ENCODE peak calls at places on chromosomes 5 and 9, in nine cellular contexts. One of them, this sample, is unnamed.

GRCh38 chr5:59620535-59621212 is 272.9 kb downstream of the PDE4D start:
- DNase-seq in endodermal cell: no peak
- DNase-seq in endothelial cell of umbilical vein: no peak
- DNase-seq in cardiac fibroblast: no peak
- DNase-seq in fibroblast of pulmonary artery: peak
- DNase-seq in spleen: no peak
- DNase-seq in NB4: no peak
- DNase-seq in left ventricle myocardium inferior: no peak
- DNase-seq in AG04450: no peak
- DNase-seq in this sample: peak

GRCh38 chr5:58680503-58680902 is 97.6 kb downstream of the RAB3C start:
- DNase-seq in AG04450: no peak
- DNase-seq in NB4: no peak
- DNase-seq in spleen: no peak
- DNase-seq in endodermal cell: no peak
- DNase-seq in cardiac fibroblast: no peak
- DNase-seq in fibroblast of pulmonary artery: no peak
- DNase-seq in left ventricle myocardium inferior: no peak
- DNase-seq in endothelial cell of umbilical vein: peak
- DNase-seq in this sample: no peak

GRCh38 chr5:103532116-103532734 is 30.4 kb downstream of the NUDT12 start:
- DNase-seq in cardiac fibroblast: peak
- DNase-seq in fibroblast of pulmonary artery: peak
- DNase-seq in endodermal cell: no peak
- DNase-seq in left ventricle myocardium inferior: no peak
- DNase-seq in AG04450: no peak
- DNase-seq in NB4: no peak
- DNase-seq in spleen: no peak
- DNase-seq in endothelial cell of umbilical vein: no peak
- DNase-seq in this sample: no peak

GRCh38 chr5:149792540-149792939 is 62.4 kb downstream of the PPARGC1B start:
- DNase-seq in AG04450: no peak
- DNase-seq in NB4: no peak
- DNase-seq in left ventricle myocardium inferior: no peak
- DNase-seq in fibroblast of pulmonary artery: no peak
- DNase-seq in endodermal cell: no peak
- DNase-seq in cardiac fibroblast: no peak
- DNase-seq in endothelial cell of umbilical vein: no peak
- DNase-seq in spleen: no peak
- DNase-seq in this sample: no peak

GRCh38 chr5:149677721-149678120 is 52.4 kb upstream of the PPARGC1B start:
- DNase-seq in endothelial cell of umbilical vein: no peak
- DNase-seq in cardiac fibroblast: no peak
- DNase-seq in left ventricle myocardium inferior: peak
- DNase-seq in spleen: peak
- DNase-seq in NB4: peak
- DNase-seq in endodermal cell: no peak
- DNase-seq in fibroblast of pulmonary artery: no peak
- DNase-seq in AG04450: no peak
- DNase-seq in this sample: no peak

GRCh38 chr5:158979749-158980521 is 119.8 kb downstream of the EBF1 start:
- DNase-seq in AG04450: no peak
- DNase-seq in endothelial cell of umbilical vein: peak
- DNase-seq in endodermal cell: peak
- DNase-seq in cardiac fibroblast: peak
- DNase-seq in left ventricle myocardium inferior: peak
- DNase-seq in NB4: no peak
- DNase-seq in fibroblast of pulmonary artery: peak
- DNase-seq in spleen: no peak
- DNase-seq in this sample: no peak

GRCh38 chr9:116941266-116941665 is 254.2 kb downstream of the TRIM32 start:
- DNase-seq in cardiac fibroblast: no peak
- DNase-seq in fibroblast of pulmonary artery: no peak
- DNase-seq in spleen: no peak
- DNase-seq in endothelial cell of umbilical vein: no peak
- DNase-seq in left ventricle myocardium inferior: no peak
- DNase-seq in AG04450: no peak
- DNase-seq in endodermal cell: no peak
- DNase-seq in NB4: no peak
- DNase-seq in this sample: no peak

GRCh38 chr5:6466975-6467567 is 18.4 kb downstream of the UBE2QL1 start:
- DNase-seq in spleen: no peak
- DNase-seq in NB4: no peak
- DNase-seq in AG04450: no peak
- DNase-seq in endodermal cell: peak
- DNase-seq in fibroblast of pulmonary artery: no peak
- DNase-seq in left ventricle myocardium inferior: no peak
- DNase-seq in endothelial cell of umbilical vein: no peak
- DNase-seq in cardiac fibroblast: no peak
- DNase-seq in this sample: no peak

GRCh38 chr9:95342571-95342970 is 25.1 kb upstream of the FANCC start:
- DNase-seq in fibroblast of pulmonary artery: no peak
- DNase-seq in AG04450: no peak
- DNase-seq in endothelial cell of umbilical vein: no peak
- DNase-seq in left ventricle myocardium inferior: no peak
- DNase-seq in cardiac fibroblast: no peak
- DNase-seq in endodermal cell: no peak
- DNase-seq in NB4: no peak
- DNase-seq in spleen: no peak
- DNase-seq in this sample: no peak

GRCh38 chr9:95343725-95344287 is 26.3 kb upstream of the FANCC start:
- DNase-seq in endothelial cell of umbilical vein: no peak
- DNase-seq in fibroblast of pulmonary artery: no peak
- DNase-seq in NB4: no peak
- DNase-seq in endodermal cell: no peak
- DNase-seq in left ventricle myocardium inferior: no peak
- DNase-seq in AG04450: no peak
- DNase-seq in cardiac fibroblast: no peak
- DNase-seq in spleen: no peak
- DNase-seq in this sample: no peak

GRCh38 chr9:95344735-95345134 is 27.2 kb upstream of the FANCC start:
- DNase-seq in endothelial cell of umbilical vein: no peak
- DNase-seq in fibroblast of pulmonary artery: no peak
- DNase-seq in AG04450: no peak
- DNase-seq in endodermal cell: no peak
- DNase-seq in spleen: no peak
- DNase-seq in cardiac fibroblast: no peak
- DNase-seq in left ventricle myocardium inferior: no peak
- DNase-seq in NB4: peak
- DNase-seq in this sample: no peak

GRCh38 chr9:95338243-95338642 is 20.7 kb upstream of the FANCC start:
- DNase-seq in endodermal cell: no peak
- DNase-seq in left ventricle myocardium inferior: no peak
- DNase-seq in endothelial cell of umbilical vein: no peak
- DNase-seq in cardiac fibroblast: no peak
- DNase-seq in AG04450: no peak
- DNase-seq in spleen: no peak
- DNase-seq in fibroblast of pulmonary artery: no peak
- DNase-seq in NB4: no peak
- DNase-seq in this sample: no peak

DNA sequence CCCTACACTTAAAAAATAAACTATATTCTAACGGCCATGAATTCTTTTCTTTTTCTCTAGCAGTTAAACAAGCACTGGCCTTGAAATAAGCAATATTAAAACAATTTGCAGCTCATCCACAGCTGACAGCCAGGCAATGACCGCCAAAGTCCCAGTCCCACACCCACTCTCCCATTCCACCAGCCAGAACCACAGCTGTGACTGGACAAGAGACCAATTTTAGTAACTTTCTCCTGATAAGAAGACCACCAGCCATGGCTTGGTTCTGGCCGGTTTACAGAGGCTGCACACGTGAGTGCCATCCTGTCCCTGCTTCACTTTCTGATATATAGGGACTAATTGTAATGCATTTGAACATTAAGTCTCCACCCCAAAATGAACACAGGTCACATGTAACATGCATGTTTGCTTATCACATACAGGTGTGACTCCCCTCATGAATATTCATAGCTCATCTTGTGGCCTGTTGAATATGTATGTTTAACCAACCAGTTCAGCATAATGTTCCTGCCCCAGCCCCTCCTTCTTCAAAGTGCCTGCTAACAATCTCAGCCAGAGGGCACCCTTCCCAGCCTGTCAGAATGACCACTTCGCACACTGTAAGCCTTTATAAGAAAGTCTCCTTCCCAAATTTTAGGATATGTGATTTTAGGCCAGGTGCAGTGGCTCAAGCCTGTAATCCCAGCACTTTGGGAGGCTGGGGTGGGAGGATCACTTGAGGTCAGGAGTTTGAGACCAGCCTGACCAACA is 23.9 kb upstream of the FANCC start:
- DNase-seq in left ventricle myocardium inferior: no peak
- DNase-seq in endothelial cell of umbilical vein: peak
- DNase-seq in NB4: no peak
- DNase-seq in endodermal cell: peak
- DNase-seq in cardiac fibroblast: peak
- DNase-seq in fibroblast of pulmonary artery: peak
- DNase-seq in AG04450: no peak
- DNase-seq in spleen: no peak
- DNase-seq in this sample: peak
- TF ChIP-seq CTCF in left ventricle myocardium inferior: peak
- TF ChIP-seq CTCF in endothelial cell of umbilical vein: no peak
- TF ChIP-seq CTCF in NB4: no peak
- TF ChIP-seq CTCF in endodermal cell: peak
- TF ChIP-seq CTCF in cardiac fibroblast: peak
- TF ChIP-seq CTCF in fibroblast of pulmonary artery: peak
- TF ChIP-seq CTCF in AG04450: peak
- TF ChIP-seq CTCF in spleen: no peak
- TF ChIP-seq CTCF in this sample: peak

GRCh38 chr5:116669261-116670049 is 94.8 kb upstream of the SEMA6A start:
- DNase-seq in spleen: no peak
- DNase-seq in endothelial cell of umbilical vein: no peak
- DNase-seq in endodermal cell: no peak
- DNase-seq in cardiac fibroblast: no peak
- DNase-seq in NB4: no peak
- DNase-seq in fibroblast of pulmonary artery: no peak
- DNase-seq in AG04450: no peak
- DNase-seq in left ventricle myocardium inferior: no peak
- DNase-seq in this sample: no peak

GRCh38 chr5:116663081-116663480 is 88.5 kb upstream of the SEMA6A start:
- DNase-seq in spleen: no peak
- DNase-seq in left ventricle myocardium inferior: no peak
- DNase-seq in NB4: no peak
- DNase-seq in endothelial cell of umbilical vein: no peak
- DNase-seq in endodermal cell: peak
- DNase-seq in AG04450: no peak
- DNase-seq in fibroblast of pulmonary artery: no peak
- DNase-seq in cardiac fibroblast: no peak
- DNase-seq in this sample: no peak

GRCh38 chr5:116668361-116668760 is 93.7 kb upstream of the SEMA6A start:
- DNase-seq in cardiac fibroblast: no peak
- DNase-seq in NB4: no peak
- DNase-seq in AG04450: no peak
- DNase-seq in left ventricle myocardium inferior: no peak
- DNase-seq in endothelial cell of umbilical vein: no peak
- DNase-seq in fibroblast of pulmonary artery: no peak
- DNase-seq in endodermal cell: no peak
- DNase-seq in spleen: no peak
- DNase-seq in this sample: no peak

GRCh38 chr5:116664988-116665387 is 90.4 kb upstream of the SEMA6A start:
- DNase-seq in endodermal cell: no peak
- DNase-seq in cardiac fibroblast: no peak
- DNase-seq in left ventricle myocardium inferior: no peak
- DNase-seq in NB4: no peak
- DNase-seq in endothelial cell of umbilical vein: no peak
- DNase-seq in fibroblast of pulmonary artery: no peak
- DNase-seq in spleen: no peak
- DNase-seq in AG04450: no peak
- DNase-seq in this sample: no peak

GRCh38 chr5:116666901-116667300 is 92.3 kb upstream of the SEMA6A start:
- DNase-seq in left ventricle myocardium inferior: no peak
- DNase-seq in endothelial cell of umbilical vein: no peak
- DNase-seq in spleen: no peak
- DNase-seq in endodermal cell: no peak
- DNase-seq in NB4: no peak
- DNase-seq in cardiac fibroblast: no peak
- DNase-seq in AG04450: no peak
- DNase-seq in fibroblast of pulmonary artery: no peak
- DNase-seq in this sample: no peak
- H3K4me3 ChIP-seq in left ventricle myocardium inferior: no peak
- H3K4me3 ChIP-seq in endothelial cell of umbilical vein: no peak
- H3K4me3 ChIP-seq in spleen: no peak
- H3K4me3 ChIP-seq in endodermal cell: no peak
- H3K4me3 ChIP-seq in NB4: no peak
- H3K4me3 ChIP-seq in cardiac fibroblast: no peak
- H3K4me3 ChIP-seq in AG04450: no peak
- H3K4me3 ChIP-seq in fibroblast of pulmonary artery: no peak
- H3K4me3 ChIP-seq in this sample: no peak

DNA sequence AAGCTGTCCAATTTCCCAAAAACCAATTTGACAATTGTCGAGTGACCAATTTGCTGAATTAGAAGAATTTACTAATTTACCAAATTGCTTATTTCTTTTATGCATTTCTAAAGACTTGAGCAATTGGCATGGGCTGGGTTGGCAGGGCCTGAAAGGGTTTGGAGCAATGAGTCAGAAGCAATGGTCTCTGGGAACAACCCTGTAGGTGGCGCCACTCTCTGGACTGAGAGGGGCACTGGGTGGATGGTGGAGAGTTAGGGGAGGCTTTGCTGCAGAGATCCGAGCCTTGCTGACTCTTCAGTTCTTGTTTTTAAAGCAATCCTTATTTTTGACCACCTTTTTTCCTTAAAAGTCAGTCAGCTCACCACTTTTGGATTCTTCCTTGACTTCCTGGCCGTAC is 71.5 kb upstream of the RPS23 start:
- DNase-seq in endodermal cell: peak
- DNase-seq in cardiac fibroblast: peak
- DNase-seq in left ventricle myocardium inferior: no peak
- DNase-seq in AG04450: no peak
- DNase-seq in fibroblast of pulmonary artery: no peak
- DNase-seq in spleen: no peak
- DNase-seq in endothelial cell of umbilical vein: no peak
- DNase-seq in NB4: peak
- DNase-seq in this sample: no peak
- TF ChIP-seq CTCF in endodermal cell: peak
- TF ChIP-seq CTCF in cardiac fibroblast: peak
- TF ChIP-seq CTCF in left ventricle myocardium inferior: peak
- TF ChIP-seq CTCF in AG04450: peak
- TF ChIP-seq CTCF in fibroblast of pulmonary artery: peak
- TF ChIP-seq CTCF in spleen: peak
- TF ChIP-seq CTCF in endothelial cell of umbilical vein: peak
- TF ChIP-seq CTCF in NB4: peak
- TF ChIP-seq CTCF in this sample: peak

GRCh38 chr5:151931260-151931659 is 6.6 kb upstream of the GLRA1 start:
- DNase-seq in AG04450: no peak
- DNase-seq in spleen: no peak
- DNase-seq in endothelial cell of umbilical vein: no peak
- DNase-seq in fibroblast of pulmonary artery: no peak
- DNase-seq in NB4: no peak
- DNase-seq in left ventricle myocardium inferior: no peak
- DNase-seq in endodermal cell: no peak
- DNase-seq in cardiac fibroblast: no peak
- DNase-seq in this sample: no peak

GRCh38 chr5:151926186-151926585 is 1.5 kb upstream of the GLRA1 start:
- DNase-seq in endodermal cell: no peak
- DNase-seq in spleen: no peak
- DNase-seq in NB4: no peak
- DNase-seq in AG04450: no peak
- DNase-seq in endothelial cell of umbilical vein: no peak
- DNase-seq in cardiac fibroblast: no peak
- DNase-seq in fibroblast of pulmonary artery: no peak
- DNase-seq in left ventricle myocardium inferior: no peak
- DNase-seq in this sample: no peak

GRCh38 chr5:151923865-151924264 is 786 bp downstream of the GLRA1 start:
- DNase-seq in AG04450: no peak
- DNase-seq in fibroblast of pulmonary artery: no peak
- DNase-seq in NB4: peak
- DNase-seq in endodermal cell: peak
- DNase-seq in endothelial cell of umbilical vein: no peak
- DNase-seq in cardiac fibroblast: peak
- DNase-seq in spleen: no peak
- DNase-seq in left ventricle myocardium inferior: no peak
- DNase-seq in this sample: no peak

GRCh38 chr5:151924564-151925395 is at the start of gene GLRA1:
- DNase-seq in endodermal cell: peak
- DNase-seq in left ventricle myocardium inferior: peak
- DNase-seq in NB4: peak
- DNase-seq in AG04450: peak
- DNase-seq in endothelial cell of umbilical vein: peak
- DNase-seq in spleen: no peak
- DNase-seq in cardiac fibroblast: peak
- DNase-seq in fibroblast of pulmonary artery: peak
- DNase-seq in this sample: peak

DNA sequence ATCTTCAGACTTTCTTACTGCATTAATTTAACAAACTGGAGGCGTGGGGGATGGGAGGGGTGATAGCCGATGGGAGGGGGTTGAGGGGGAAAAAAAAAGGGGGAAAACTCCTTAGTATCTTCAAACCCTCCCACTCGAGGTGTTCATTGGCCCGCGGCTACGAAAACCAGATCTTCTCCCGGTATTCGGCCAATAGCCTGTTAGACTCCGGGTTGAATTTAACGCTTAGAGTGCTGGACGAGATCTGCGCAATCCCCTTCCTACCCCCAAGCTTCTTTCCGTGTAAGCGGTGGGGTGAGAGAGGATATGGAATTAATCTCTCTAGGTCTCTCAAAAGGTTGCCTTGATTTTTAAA is 722 bp upstream of the GLRA1 start:
- DNase-seq in fibroblast of pulmonary artery: no peak
- DNase-seq in endothelial cell of umbilical vein: no peak
- DNase-seq in endodermal cell: no peak
- DNase-seq in AG04450: no peak
- DNase-seq in left ventricle myocardium inferior: no peak
- DNase-seq in cardiac fibroblast: no peak
- DNase-seq in spleen: no peak
- DNase-seq in NB4: no peak
- DNase-seq in this sample: no peak
- H3K4me3 ChIP-seq in fibroblast of pulmonary artery: no peak
- H3K4me3 ChIP-seq in endothelial cell of umbilical vein: no peak
- H3K4me3 ChIP-seq in endodermal cell: peak
- H3K4me3 ChIP-seq in AG04450: no peak
- H3K4me3 ChIP-seq in left ventricle myocardium inferior: no peak
- H3K4me3 ChIP-seq in cardiac fibroblast: no peak
- H3K4me3 ChIP-seq in spleen: no peak
- H3K4me3 ChIP-seq in NB4: no peak
- H3K4me3 ChIP-seq in this sample: no peak

This sample was measured in astrocyte of the cerebellum.